ENCODE peak calls at places on chromosomes 12 and 14, in seven cellular contexts. E is activated T-helper 1 cell treated with anti-CD3 and anti-CD28 coated beads, Interleukin-12 subunit alpha, Interleukin-12 subunit beta, Interleukin-2, Interleukin-4 antibody, amounts not matched to agents 30 ng/mL and 10 ng/mL and 1 ng/mL, durations not matched to agents 14 hours and 24 hours and 36 hours; P is T-helper 1 cell; O is left ventricle myocardium superior; C is cardiac fibroblast; V is left kidney; D is Peyer's patch. T is an unnamed sample.

GRCh38 chr12:116015525-116015924 is 262.0 kb downstream of the MED13L start:
- DNase-seq in E (no peak), P (peak; percentile 31), O (no peak), C (peak; percentile 77), V (peak; percentile 56), D (no peak), T (no peak)

GRCh38 chr12:92432724-92433281 is 270.0 kb upstream of the PLEKHG7 start:
- DNase-seq in E (no peak), P (peak; percentile 23), O (no peak), C (no peak), V (no peak), D (no peak), T (no peak)

GRCh38 chr12:14638066-14638465 is 58.3 kb downstream of the GUCY2C start:
- DNase-seq in E (no peak), P (no peak), O (no peak), C (no peak), V (no peak), D (no peak), T (no peak)

GRCh38 chr12:70154960-70155589 is 88.2 kb upstream of the CNOT2 start:
- DNase-seq in E (no peak), P (no peak), O (no peak), C (peak; percentile 17), V (peak; percentile 24), D (no peak), T (no peak)

GRCh38 chr12:99259040-99259934 is 388.3 kb upstream of the GARIN6 start:
- DNase-seq in E (no peak), P (no peak), O (no peak), C (no peak), V (peak; percentile 3), D (no peak), T (no peak)

GRCh38 chr14:71638523-71639196 is 293.6 kb upstream of the RGS6 start:
- DNase-seq in E (no peak), P (no peak), O (no peak), C (peak; percentile 84), V (no peak), D (no peak), T (no peak)

GRCh38 chr12:109448272-109448671 is 28.8 kb downstream of the KCTD10 start:
- DNase-seq in E (no peak), P (no peak), O (no peak), C (no peak), V (no peak), D (no peak), T (no peak)

GRCh38 chr12:117583677-117584076 is 222.3 kb upstream of the NOS1 start:
- DNase-seq in E (no peak), P (no peak), O (no peak), C (no peak), V (no peak), D (no peak), T (no peak)

T was measured in effector CD8-positive, alpha-beta T cell.